ENCODE peak calls at places on chromosomes 5 and 9, in eight cellular contexts. J is activated T-helper 9 cell treated with anti-CD3 and anti-CD28 coated beads, Interleukin-2, amount 50 U/mL, for 16 hours; T is NCI-H1417; F is K562; R is H7; E is GM18507; K is Daoy; N is HT1080. Q is an unnamed sample.

GRCh38 chr5:159825551-159826051 is 90.7 kb upstream of the ADRA1B start:
- DNase-seq in J (no peak), T (peak; percentile 15), F (no peak), R (no peak), E (no peak), K (peak; percentile 72), N (peak; percentile 44), Q (no peak)

GRCh38 chr5:66171349-66172344 is 27.5 kb downstream of the SREK1 start:
- DNase-seq in J (peak; percentile 12), T (peak; percentile 40), F (peak; percentile 39), R (no peak), E (peak; percentile 8), K (peak; percentile 37), N (peak; percentile 47), Q (no peak)

GRCh38 chr9:122562134-122562760 is 9.3 kb downstream of the OR1N2 start:
- DNase-seq in J (no peak), T (no peak), F (no peak), R (no peak), E (no peak), K (no peak), N (no peak), Q (no peak)

GRCh38 chr9:27888661-27889295 is 315.5 kb upstream of the C9orf72 start:
- DNase-seq in J (no peak), T (peak; percentile 8), F (peak; percentile 14), R (peak; percentile 44), E (no peak), K (peak; percentile 8), N (peak; percentile 11), Q (peak; percentile 48)

GRCh38 chr9:69785757-69786156 is 25.9 kb upstream of the PTAR1 start:
- DNase-seq in J (no peak), T (no peak), F (no peak), R (peak; percentile 24), E (no peak), K (peak; percentile 52), N (peak; percentile 58), Q (no peak)

GRCh38 chr5:171801-172331 is 19.4 kb upstream of the LRRC14B start:
- DNase-seq in J (no peak), T (no peak), F (no peak), R (no peak), E (no peak), K (no peak), N (no peak), Q (no peak)

GRCh38 chr5:135468541-135468940 is 16.4 kb upstream of the TIFAB start:
- DNase-seq in J (no peak), T (no peak), F (no peak), R (no peak), E (no peak), K (no peak), N (no peak), Q (no peak)

GRCh38 chr5:60597570-60597969 is 102.4 kb downstream of the DEPDC1B start:
- DNase-seq in J (no peak), T (no peak), F (no peak), R (no peak), E (no peak), K (no peak), N (no peak), Q (no peak)

GRCh38 chr5:126867237-126867636 is 90.3 kb downstream of the LMNB1 start:
- DNase-seq in J (no peak), T (no peak), F (no peak), R (no peak), E (no peak), K (no peak), N (no peak), Q (no peak)

GRCh38 chr9:127050152-127050551 is 72.3 kb downstream of the ANGPTL2 start:
- DNase-seq in J (no peak), T (no peak), F (no peak), R (no peak), E (no peak), K (no peak), N (no peak), Q (no peak)

GRCh38 chr9:70106571-70106970 is 62.9 kb downstream of the MAMDC2 start:
- DNase-seq in J (no peak), T (no peak), F (no peak), R (no peak), E (no peak), K (no peak), N (no peak), Q (no peak)

GRCh38 chr5:42806004-42806700 is 5.5 kb downstream of the SELENOP start:
- DNase-seq in J (no peak), T (no peak), F (no peak), R (no peak), E (no peak), K (no peak), N (no peak), Q (no peak)

GRCh38 chr5:17314907-17315471 is 97.6 kb downstream of the BASP1 start:
- DNase-seq in J (no peak), T (peak; percentile 79), F (no peak), R (no peak), E (no peak), K (no peak), N (no peak), Q (no peak)

GRCh38 chr9:33676746-33677505 is 118.4 kb upstream of the PRSS3 start:
- DNase-seq in J (peak; percentile 9), T (peak; percentile 90), F (peak; percentile 35), R (peak; percentile 78), E (no peak), K (peak; percentile 69), N (peak; percentile 35), Q (no peak)

GRCh38 chr9:122158202-122158601 is 1.4 kb downstream of the NDUFA8 start:
- DNase-seq in J (no peak), T (peak; percentile 36), F (peak; percentile 62), R (peak; percentile 75), E (peak; percentile 15), K (peak; percentile 49), N (peak; percentile 65), Q (no peak)

GRCh38 chr9:134196911-134197310 is 32.5 kb upstream of the RNU6ATAC start:
- DNase-seq in J (no peak), T (no peak), F (no peak), R (no peak), E (no peak), K (no peak), N (no peak), Q (no peak)

GRCh38 chr5:128579111-128579510 is 41.1 kb upstream of the FBN2 start:
- DNase-seq in J (no peak), T (no peak), F (no peak), R (no peak), E (no peak), K (no peak), N (peak; percentile 50), Q (no peak)

GRCh38 chr5:9507974-9508373 is 37.9 kb downstream of the SEMA5A start:
- DNase-seq in J (no peak), T (no peak), F (no peak), R (no peak), E (no peak), K (no peak), N (peak; percentile 62), Q (no peak)

GRCh38 chr5:76964018-76964417 is 11.2 kb downstream of the CRHBP start:
- DNase-seq in J (no peak), T (no peak), F (no peak), R (no peak), E (no peak), K (no peak), N (no peak), Q (no peak)

GRCh38 chr5:139481122-139481533 is 1.4 kb downstream of the STING1 start:
- DNase-seq in J (no peak), T (no peak), F (peak; percentile 53), R (no peak), E (no peak), K (no peak), N (peak; percentile 52), Q (no peak)

GRCh38 chr5:76291305-76292077 is 111.6 kb upstream of the IQGAP2 start:
- DNase-seq in J (no peak), T (no peak), F (no peak), R (no peak), E (no peak), K (no peak), N (no peak), Q (no peak)

GRCh38 chr5:136781464-136781863 is 416.1 kb upstream of the TRPC7 start:
- DNase-seq in J (no peak), T (no peak), F (no peak), R (no peak), E (no peak), K (peak; percentile 16), N (peak; percentile 37), Q (no peak)

GRCh38 chr5:139951296-139951924 is 91.7 kb downstream of the NRG2 start:
- DNase-seq in J (no peak), T (no peak), F (no peak), R (peak; percentile 13), E (no peak), K (no peak), N (no peak), Q (no peak)

GRCh38 chr5:129094087-129094923 is at the start of gene ISOC1:
- DNase-seq in J (peak; percentile 90), T (peak; percentile 90), F (peak; percentile 93), R (peak; percentile 93), E (peak; percentile 80), K (peak; percentile 96), N (peak; percentile 90), Q (peak; percentile 52)

GRCh38 chr9:133370680-133371079 is 5.2 kb downstream of the SURF4 start:
- DNase-seq in J (no peak), T (no peak), F (no peak), R (no peak), E (no peak), K (no peak), N (no peak), Q (no peak)

GRCh38 chr5:138870611-138871010 is 4.5 kb downstream of the LRRTM2 start:
- DNase-seq in J (no peak), T (peak; percentile 15), F (no peak), R (no peak), E (no peak), K (no peak), N (no peak), Q (no peak)

GRCh38 chr5:146137967-146138403 is 32.6 kb upstream of the PLAC8L1 start:
- DNase-seq in J (no peak), T (no peak), F (no peak), R (no peak), E (no peak), K (peak; percentile 81), N (no peak), Q (no peak)

GRCh38 chr5:105684799-105685198 is 1985.9 kb downstream of the EFNA5 start:
- DNase-seq in J (no peak), T (no peak), F (no peak), R (no peak), E (no peak), K (no peak), N (no peak), Q (no peak)

GRCh38 chr9:135551456-135551855 is 5.5 kb downstream of the OBP2A start:
- DNase-seq in J (no peak), T (no peak), F (no peak), R (peak; percentile 39), E (no peak), K (no peak), N (no peak), Q (no peak)

GRCh38 chr5:149646564-149646963 is 65.3 kb downstream of the ARHGEF37 start:
- DNase-seq in J (no peak), T (peak; percentile 77), F (peak; percentile 47), R (no peak), E (no peak), K (peak; percentile 55), N (no peak), Q (no peak)

GRCh38 chr5:131171276-131171815 is 602 bp downstream of the LYRM7 start:
- DNase-seq in J (no peak), T (peak; percentile 60), F (no peak), R (no peak), E (no peak), K (peak; percentile 15), N (peak; percentile 38), Q (no peak)

GRCh38 chr5:88729476-88730182 is 153.4 kb downstream of the MEF2C start:
- DNase-seq in J (peak; percentile 17), T (peak; percentile 95), F (peak; percentile 56), R (peak; percentile 23), E (no peak), K (peak; percentile 73), N (peak; percentile 78), Q (peak; percentile 71)

GRCh38 chr9:109705515-109705914 is 74.5 kb upstream of the PALM2AKAP2 start:
- DNase-seq in J (no peak), T (no peak), F (no peak), R (peak; percentile 5), E (no peak), K (peak; percentile 68), N (peak; percentile 69), Q (peak; percentile 16)

GRCh38 chr5:84393969-84394368 is 9.3 kb upstream of the EDIL3 start:
- DNase-seq in J (no peak), T (no peak), F (no peak), R (no peak), E (no peak), K (peak; percentile 84), N (peak; percentile 91), Q (no peak)

Q was measured in iPS DF 6.9.